ENCODE peak calls at places on chromosomes 11 and 22, in seven cellular contexts. Q, E, Y, B, J, V and Z are unnamed samples.
A peak's percentile ranks its signal among the peaks of the same experiment; 100 is the strongest.

GRCh38 chr11:108620958-108621772 is 27.6 kb upstream of the EXPH5 start:
- DNase-seq in B (no peak), Q (no peak), E (no peak), Y (peak; percentile 30), J (no peak), V (no peak), Z (no peak)

GRCh38 chr11:57567210-57567511 is 311 bp downstream of the UBE2L6 start:
- DNase-seq in V (no peak), B (peak; percentile 49), Y (peak; percentile 15), J (peak; percentile 69), Q (no peak), E (peak; percentile 17), Z (peak; percentile 7)

GRCh38 chr22:27796829-27797792 is 4.4 kb downstream of the MN1 start:
- DNase-seq in B (no peak), Y (no peak), V (no peak), E (no peak), J (no peak), Q (no peak), Z (no peak)

GRCh38 chr11:20621679-20622078 is 22.3 kb downstream of the SLC6A5 start:
- DNase-seq in Y (no peak), J (no peak), B (no peak), E (no peak), Q (no peak), V (no peak), Z (no peak)

GRCh38 chr11:66151273-66151672 is 81.2 kb downstream of the PACS1 start:
- DNase-seq in Y (peak; percentile 23), Q (no peak), E (no peak), J (peak; percentile 8), V (no peak), B (no peak), Z (no peak)

GRCh38 chr11:8699903-8700302 is 17.3 kb downstream of the RPL27A start:
- DNase-seq in E (no peak), V (peak; percentile 84), B (no peak), Q (no peak), J (no peak), Y (peak; percentile 79), Z (peak; percentile 52)

GRCh38 chr11:15493921-15494630 is 379.4 kb downstream of the INSC start:
- DNase-seq in E (no peak), J (peak; percentile 14), V (no peak), Q (no peak), Y (no peak), B (no peak), Z (no peak)

GRCh38 chr11:35362571-35362980 is 56.8 kb downstream of the SLC1A2 start:
- DNase-seq in V (no peak), J (no peak), B (no peak), Q (no peak), E (no peak), Y (no peak), Z (no peak)

GRCh38 chr11:35192347-35192746 is 53.4 kb downstream of the CD44 start:
- DNase-seq in Q (no peak), Y (peak; percentile 38), E (no peak), V (no peak), J (no peak), B (no peak), Z (no peak)

GRCh38 chr11:6263664-6264063 is 4.0 kb downstream of the CCKBR start:
- DNase-seq in V (no peak), Q (no peak), E (no peak), J (no peak), B (no peak), Y (no peak), Z (no peak)